ENCODE peak calls at places on chromosome 21, in four cellular contexts. One of them, this sample, is unnamed.

GRCh38 chr21:39451332-39452206 is at the start of gene SH3BGR:
- DNase-seq in K562: peak
- DNase-seq in GM12878: no peak
- DNase-seq in HepG2: no peak
- DNase-seq in this sample: no peak

GRCh38 chr21:38766987-38767722 is 38.6 kb upstream of the ETS2 start:
- DNase-seq in K562: no peak
- DNase-seq in GM12878: peak
- DNase-seq in HepG2: peak
- DNase-seq in this sample: no peak

GRCh38 chr21:31397939-31398338 is 53.9 kb upstream of the TIAM1 start:
- DNase-seq in K562: no peak
- DNase-seq in GM12878: no peak
- DNase-seq in HepG2: no peak
- DNase-seq in this sample: no peak

GRCh38 chr21:40793057-40793456 is 53.9 kb downstream of the DSCAM start:
- DNase-seq in K562: no peak
- DNase-seq in GM12878: no peak
- DNase-seq in HepG2: no peak
- DNase-seq in this sample: no peak

GRCh38 chr21:16308269-16308668 is 578.5 kb downstream of the USP25 start:
- DNase-seq in K562: no peak
- DNase-seq in GM12878: no peak
- DNase-seq in HepG2: no peak
- DNase-seq in this sample: no peak

GRCh38 chr21:38784458-38785266 is 21.1 kb upstream of the ETS2 start:
- DNase-seq in K562: no peak
- DNase-seq in GM12878: no peak
- DNase-seq in HepG2: peak
- DNase-seq in this sample: no peak

GRCh38 chr21:38352536-38353219 is 95.9 kb downstream of the KCNJ15 start:
- DNase-seq in K562: peak
- DNase-seq in GM12878: no peak
- DNase-seq in HepG2: peak
- DNase-seq in this sample: peak

GRCh38 chr21:10418649-10419048 is 102.7 kb upstream of the TPTE start:
- DNase-seq in K562: no peak
- DNase-seq in GM12878: no peak
- DNase-seq in HepG2: no peak
- DNase-seq in this sample: no peak

GRCh38 chr21:29697555-29698193 is 242.1 kb downstream of the GRIK1 start:
- DNase-seq in K562: no peak
- DNase-seq in GM12878: no peak
- DNase-seq in HepG2: no peak
- DNase-seq in this sample: no peak

GRCh38 chr21:16563795-16564194 is 834.0 kb downstream of the USP25 start:
- DNase-seq in K562: no peak
- DNase-seq in GM12878: no peak
- DNase-seq in HepG2: peak
- DNase-seq in this sample: no peak

GRCh38 chr21:44300262-44300959 is 558 bp downstream of the PFKL start:
- DNase-seq in K562: peak
- DNase-seq in GM12878: no peak
- DNase-seq in HepG2: peak
- DNase-seq in this sample: no peak

GRCh38 chr21:39114871-39115658 is 68.2 kb downstream of the PSMG1 start:
- DNase-seq in K562: no peak
- DNase-seq in GM12878: no peak
- DNase-seq in HepG2: peak
- DNase-seq in this sample: no peak

GRCh38 chr21:38639782-38640750 is 141.8 kb upstream of the ERG start:
- DNase-seq in K562: no peak
- DNase-seq in GM12878: no peak
- DNase-seq in HepG2: no peak
- DNase-seq in this sample: no peak

GRCh38 chr21:34891610-34891943 is 157.5 kb downstream of the RUNX1 start:
- DNase-seq in K562: no peak
- DNase-seq in GM12878: no peak
- DNase-seq in HepG2: no peak
- DNase-seq in this sample: no peak

GRCh38 chr21:36047139-36047538 is 13.2 kb downstream of the SETD4 start:
- DNase-seq in K562: no peak
- DNase-seq in GM12878: no peak
- DNase-seq in HepG2: no peak
- DNase-seq in this sample: no peak

GRCh38 chr21:38811257-38811656 is 5.5 kb downstream of the ETS2 start:
- DNase-seq in K562: no peak
- DNase-seq in GM12878: no peak
- DNase-seq in HepG2: no peak
- DNase-seq in this sample: no peak

GRCh38 chr21:35925497-35925896 is 134.8 kb downstream of the SETD4 start:
- DNase-seq in K562: peak
- DNase-seq in GM12878: no peak
- DNase-seq in HepG2: peak
- DNase-seq in this sample: no peak

GRCh38 chr21:36610201-36610600 is 88.7 kb upstream of the SIM2 start:
- DNase-seq in K562: no peak
- DNase-seq in GM12878: no peak
- DNase-seq in HepG2: no peak
- DNase-seq in this sample: no peak

GRCh38 chr21:35737425-35737824 is 322.9 kb downstream of the SETD4 start:
- DNase-seq in K562: no peak
- DNase-seq in GM12878: no peak
- DNase-seq in HepG2: no peak
- DNase-seq in this sample: no peak

GRCh38 chr21:36437745-36438128 is 42.2 kb downstream of the CLDN14 start:
- DNase-seq in K562: peak
- DNase-seq in GM12878: no peak
- DNase-seq in HepG2: no peak
- DNase-seq in this sample: no peak

GRCh38 chr21:36909901-36910561 is 56.4 kb downstream of the HLCS start:
- DNase-seq in K562: no peak
- DNase-seq in GM12878: no peak
- DNase-seq in HepG2: peak
- DNase-seq in this sample: peak

GRCh38 chr21:34693192-34693810 is 24.5 kb downstream of the CLIC6 start:
- DNase-seq in K562: peak
- DNase-seq in GM12878: no peak
- DNase-seq in HepG2: peak
- DNase-seq in this sample: peak

GRCh38 chr21:31446206-31446900 is 102.3 kb upstream of the TIAM1 start:
- DNase-seq in K562: no peak
- DNase-seq in GM12878: no peak
- DNase-seq in HepG2: no peak
- DNase-seq in this sample: no peak

GRCh38 chr21:39681257-39681656 is 63.7 kb upstream of the IGSF5 start:
- DNase-seq in K562: no peak
- DNase-seq in GM12878: no peak
- DNase-seq in HepG2: no peak
- DNase-seq in this sample: no peak

GRCh38 chr21:33981341-33982101 is 65.9 kb upstream of the ATP5PO start:
- DNase-seq in K562: no peak
- DNase-seq in GM12878: no peak
- DNase-seq in HepG2: no peak
- DNase-seq in this sample: no peak

GRCh38 chr21:17454315-17455027 is 58.4 kb upstream of the CXADR start:
- DNase-seq in K562: peak
- DNase-seq in GM12878: no peak
- DNase-seq in HepG2: peak
- DNase-seq in this sample: peak

GRCh38 chr21:34890258-34890723 is 158.8 kb downstream of the RUNX1 start:
- DNase-seq in K562: no peak
- DNase-seq in GM12878: no peak
- DNase-seq in HepG2: peak
- DNase-seq in this sample: no peak

GRCh38 chr21:16570856-16571255 is 841.1 kb downstream of the USP25 start:
- DNase-seq in K562: no peak
- DNase-seq in GM12878: no peak
- DNase-seq in HepG2: no peak
- DNase-seq in this sample: no peak

GRCh38 chr21:39136711-39137110 is 46.5 kb downstream of the PSMG1 start:
- DNase-seq in K562: no peak
- DNase-seq in GM12878: no peak
- DNase-seq in HepG2: no peak
- DNase-seq in this sample: no peak

GRCh38 chr21:36499578-36500471 is 19.9 kb upstream of the CLDN14 start:
- DNase-seq in K562: no peak
- DNase-seq in GM12878: no peak
- DNase-seq in HepG2: no peak
- DNase-seq in this sample: no peak

GRCh38 chr21:40011371-40011770 is 144.1 kb downstream of the PCP4 start:
- DNase-seq in K562: no peak
- DNase-seq in GM12878: no peak
- DNase-seq in HepG2: no peak
- DNase-seq in this sample: no peak

GRCh38 chr21:36773111-36773510 is 74.2 kb downstream of the SIM2 start:
- DNase-seq in K562: no peak
- DNase-seq in GM12878: no peak
- DNase-seq in HepG2: peak
- DNase-seq in this sample: no peak

GRCh38 chr21:35981514-35982070 is 78.7 kb downstream of the SETD4 start:
- DNase-seq in K562: no peak
- DNase-seq in GM12878: no peak
- DNase-seq in HepG2: no peak
- DNase-seq in this sample: no peak

GRCh38 chr21:40846057-40846456 is 901 bp downstream of the DSCAM start:
- DNase-seq in K562: no peak
- DNase-seq in GM12878: no peak
- DNase-seq in HepG2: no peak
- DNase-seq in this sample: no peak

GRCh38 chr21:35467536-35467935 is 418.4 kb upstream of the RUNX1 start:
- DNase-seq in K562: no peak
- DNase-seq in GM12878: no peak
- DNase-seq in HepG2: no peak
- DNase-seq in this sample: no peak

GRCh38 chr21:43299441-43300277 is 127.3 kb downstream of the SIK1 start:
- DNase-seq in K562: no peak
- DNase-seq in GM12878: no peak
- DNase-seq in HepG2: peak
- DNase-seq in this sample: no peak
- TF ChIP-seq SP1 in K562: no peak
- TF ChIP-seq SP1 in GM12878: no peak
- TF ChIP-seq SP1 in HepG2: no peak
- TF ChIP-seq SP1 in this sample: no peak

GRCh38 chr21:41926807-41927171 is 27.0 kb downstream of the C2CD2 start:
- DNase-seq in K562: no peak
- DNase-seq in GM12878: no peak
- DNase-seq in HepG2: no peak
- DNase-seq in this sample: no peak
- H2AFZ ChIP-seq in K562: no peak
- H2AFZ ChIP-seq in GM12878: peak
- H2AFZ ChIP-seq in HepG2: no peak
- H2AFZ ChIP-seq in this sample: no peak

DNA sequence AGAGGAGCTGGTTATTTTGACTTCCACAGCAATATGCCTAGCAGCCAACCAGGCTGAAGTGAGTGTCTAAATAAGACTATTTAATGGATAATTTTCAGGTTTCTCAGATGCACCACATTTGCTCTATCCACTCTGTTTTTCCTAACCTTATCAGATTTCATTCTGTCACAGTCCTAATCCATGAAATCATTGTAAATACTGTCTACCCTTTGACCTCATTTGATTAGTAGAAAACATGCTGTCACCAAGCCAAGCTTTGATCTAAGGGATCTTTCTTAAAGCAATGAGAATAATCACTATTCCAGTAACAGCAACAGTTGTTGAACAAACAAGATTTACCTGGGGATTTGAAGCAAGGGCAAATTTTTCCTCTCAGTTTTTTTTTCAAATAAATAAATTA is 595.6 kb downstream of the LTN1 start:
- DNase-seq in K562: no peak
- DNase-seq in GM12878: no peak
- DNase-seq in HepG2: no peak
- DNase-seq in this sample: no peak
- TF ChIP-seq REST in K562: no peak
- TF ChIP-seq REST in GM12878: no peak
- TF ChIP-seq REST in HepG2: no peak
- TF ChIP-seq REST in this sample: no peak

DNA sequence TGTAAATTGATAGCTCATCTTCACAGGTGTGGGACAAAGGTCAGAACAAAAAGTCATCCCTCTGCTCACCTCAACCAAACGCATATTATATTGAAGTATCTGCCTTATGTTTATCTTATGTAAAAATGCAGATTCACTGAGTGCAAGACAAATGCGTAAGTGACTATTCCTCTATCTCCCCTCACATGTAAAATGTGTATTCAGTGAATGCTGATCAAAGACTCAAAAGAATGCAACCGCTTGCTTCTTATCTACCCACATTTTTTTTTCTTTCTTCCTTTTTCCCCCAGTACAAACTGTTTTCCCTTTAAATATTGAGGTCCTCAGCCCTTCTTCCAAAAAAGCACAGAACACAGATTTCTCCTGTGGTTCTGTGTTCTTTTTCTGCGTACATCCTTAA is 1882.9 kb downstream of the NCAM2 start:
- DNase-seq in K562: no peak
- DNase-seq in GM12878: no peak
- DNase-seq in HepG2: no peak
- DNase-seq in this sample: no peak
- TF ChIP-seq SP1 in K562: no peak
- TF ChIP-seq SP1 in GM12878: no peak
- TF ChIP-seq SP1 in HepG2: no peak
- TF ChIP-seq SP1 in this sample: no peak

GRCh38 chr21:26412831-26413329 is 160.2 kb downstream of the CYYR1 start:
- DNase-seq in K562: no peak
- DNase-seq in GM12878: no peak
- DNase-seq in HepG2: no peak
- DNase-seq in this sample: no peak
- H2AFZ ChIP-seq in K562: no peak
- H2AFZ ChIP-seq in GM12878: no peak
- H2AFZ ChIP-seq in HepG2: no peak
- H2AFZ ChIP-seq in this sample: no peak

GRCh38 chr21:45365608-45366241 is 39.2 kb upstream of the COL18A1 start:
- DNase-seq in K562: no peak
- DNase-seq in GM12878: no peak
- DNase-seq in HepG2: peak
- DNase-seq in this sample: peak

GRCh38 chr21:45362748-45363145 is 42.2 kb upstream of the COL18A1 start:
- DNase-seq in K562: no peak
- DNase-seq in GM12878: no peak
- DNase-seq in HepG2: no peak
- DNase-seq in this sample: no peak

GRCh38 chr21:45365186-45365607 is 39.8 kb upstream of the COL18A1 start:
- DNase-seq in K562: no peak
- DNase-seq in GM12878: no peak
- DNase-seq in HepG2: no peak
- DNase-seq in this sample: no peak

GRCh38 chr21:45364464-45365185 is 40.3 kb upstream of the COL18A1 start:
- DNase-seq in K562: no peak
- DNase-seq in GM12878: no peak
- DNase-seq in HepG2: no peak
- DNase-seq in this sample: no peak

GRCh38 chr21:45363921-45364463 is 41.0 kb upstream of the COL18A1 start:
- DNase-seq in K562: peak
- DNase-seq in GM12878: peak
- DNase-seq in HepG2: peak
- DNase-seq in this sample: peak
- TF ChIP-seq REST in K562: no peak
- TF ChIP-seq REST in GM12878: no peak
- TF ChIP-seq REST in HepG2: no peak
- TF ChIP-seq REST in this sample: no peak